ENCODE peak calls at places on chromosomes 6 and 20, in five cellular contexts. One of them, this sample, is unnamed.
A peak's percentile ranks its signal among the peaks of the same experiment; 100 is the strongest.

GRCh38 chr6:90025418-90026089 is 131.3 kb downstream of the GJA10 start:
- DNase-seq in naive thymus-derived CD4-positive, alpha-beta T cell: no peak
- DNase-seq in lower lobe of right lung: no peak
- DNase-seq in body of pancreas: peak; percentile 6
- DNase-seq in heart right ventricle: no peak
- DNase-seq in this sample: no peak

GRCh38 chr6:71332012-71332411 is 43.4 kb downstream of the OGFRL1 start:
- DNase-seq in lower lobe of right lung: no peak
- DNase-seq in body of pancreas: no peak
- DNase-seq in heart right ventricle: no peak
- DNase-seq in naive thymus-derived CD4-positive, alpha-beta T cell: no peak
- DNase-seq in this sample: no peak

GRCh38 chr6:14875678-14876063 is 370.2 kb upstream of the JARID2 start:
- DNase-seq in lower lobe of right lung: no peak
- DNase-seq in naive thymus-derived CD4-positive, alpha-beta T cell: no peak
- DNase-seq in heart right ventricle: no peak
- DNase-seq in body of pancreas: no peak
- DNase-seq in this sample: no peak

GRCh38 chr6:332671-333070 is 40.4 kb downstream of the DUSP22 start:
- DNase-seq in body of pancreas: no peak
- DNase-seq in heart right ventricle: no peak
- DNase-seq in lower lobe of right lung: no peak
- DNase-seq in naive thymus-derived CD4-positive, alpha-beta T cell: no peak
- DNase-seq in this sample: no peak

GRCh38 chr6:44298055-44298803 is 14.9 kb downstream of the AARS2 start:
- DNase-seq in heart right ventricle: no peak
- DNase-seq in body of pancreas: no peak
- DNase-seq in naive thymus-derived CD4-positive, alpha-beta T cell: no peak
- DNase-seq in lower lobe of right lung: no peak
- DNase-seq in this sample: no peak

GRCh38 chr6:21665436-21666199 is 72.1 kb downstream of the SOX4 start:
- DNase-seq in heart right ventricle: peak; percentile 9
- DNase-seq in naive thymus-derived CD4-positive, alpha-beta T cell: no peak
- DNase-seq in body of pancreas: no peak
- DNase-seq in lower lobe of right lung: no peak
- DNase-seq in this sample: no peak

GRCh38 chr20:35020108-35021031 is 64.7 kb downstream of the MYH7B start:
- DNase-seq in lower lobe of right lung: no peak
- DNase-seq in naive thymus-derived CD4-positive, alpha-beta T cell: no peak
- DNase-seq in heart right ventricle: no peak
- DNase-seq in body of pancreas: peak; percentile 49
- DNase-seq in this sample: no peak

GRCh38 chr6:151639750-151640149 is 145.9 kb downstream of the CCDC170 start:
- DNase-seq in lower lobe of right lung: no peak
- DNase-seq in naive thymus-derived CD4-positive, alpha-beta T cell: no peak
- DNase-seq in heart right ventricle: no peak
- DNase-seq in body of pancreas: no peak
- DNase-seq in this sample: no peak

GRCh38 chr20:1888796-1889463 is 6.3 kb upstream of the SIRPA start:
- DNase-seq in heart right ventricle: no peak
- DNase-seq in body of pancreas: peak; percentile 43
- DNase-seq in naive thymus-derived CD4-positive, alpha-beta T cell: no peak
- DNase-seq in lower lobe of right lung: peak; percentile 67
- DNase-seq in this sample: no peak

GRCh38 chr6:42334870-42335269 is 116.9 kb downstream of the TRERF1 start:
- DNase-seq in heart right ventricle: no peak
- DNase-seq in body of pancreas: no peak
- DNase-seq in lower lobe of right lung: no peak
- DNase-seq in naive thymus-derived CD4-positive, alpha-beta T cell: no peak
- DNase-seq in this sample: no peak

GRCh38 chr6:99614430-99615161 is 8.0 kb downstream of the PRDM13 start:
- DNase-seq in naive thymus-derived CD4-positive, alpha-beta T cell: no peak
- DNase-seq in lower lobe of right lung: peak; percentile 51
- DNase-seq in heart right ventricle: no peak
- DNase-seq in body of pancreas: no peak
- DNase-seq in this sample: no peak
- H3K4me3 ChIP-seq in naive thymus-derived CD4-positive, alpha-beta T cell: peak overlapping the region; percentile 42
- H3K4me3 ChIP-seq in lower lobe of right lung: peak overlapping the region; percentile 54
- H3K4me3 ChIP-seq in heart right ventricle: peak overlapping the region; percentile 43
- H3K4me3 ChIP-seq in body of pancreas: peak overlapping the region; percentile 8
- H3K4me3 ChIP-seq in this sample: no peak overlapping the region

GRCh38 chr6:20417819-20418218 is 16.1 kb downstream of the E2F3 start:
- DNase-seq in lower lobe of right lung: no peak
- DNase-seq in body of pancreas: no peak
- DNase-seq in naive thymus-derived CD4-positive, alpha-beta T cell: no peak
- DNase-seq in heart right ventricle: no peak
- DNase-seq in this sample: peak; percentile 33

GRCh38 chr6:20416567-20417345 is 15.1 kb downstream of the E2F3 start:
- DNase-seq in lower lobe of right lung: no peak
- DNase-seq in heart right ventricle: no peak
- DNase-seq in naive thymus-derived CD4-positive, alpha-beta T cell: no peak
- DNase-seq in body of pancreas: no peak
- DNase-seq in this sample: no peak

GRCh38 chr6:20414711-20415110 is 13.0 kb downstream of the E2F3 start:
- DNase-seq in body of pancreas: no peak
- DNase-seq in heart right ventricle: no peak
- DNase-seq in lower lobe of right lung: no peak
- DNase-seq in naive thymus-derived CD4-positive, alpha-beta T cell: no peak
- DNase-seq in this sample: no peak

GRCh38 chr6:20415304-20416062 is 13.8 kb downstream of the E2F3 start:
- DNase-seq in heart right ventricle: no peak
- DNase-seq in body of pancreas: no peak
- DNase-seq in naive thymus-derived CD4-positive, alpha-beta T cell: no peak
- DNase-seq in lower lobe of right lung: no peak
- DNase-seq in this sample: no peak

DNA sequence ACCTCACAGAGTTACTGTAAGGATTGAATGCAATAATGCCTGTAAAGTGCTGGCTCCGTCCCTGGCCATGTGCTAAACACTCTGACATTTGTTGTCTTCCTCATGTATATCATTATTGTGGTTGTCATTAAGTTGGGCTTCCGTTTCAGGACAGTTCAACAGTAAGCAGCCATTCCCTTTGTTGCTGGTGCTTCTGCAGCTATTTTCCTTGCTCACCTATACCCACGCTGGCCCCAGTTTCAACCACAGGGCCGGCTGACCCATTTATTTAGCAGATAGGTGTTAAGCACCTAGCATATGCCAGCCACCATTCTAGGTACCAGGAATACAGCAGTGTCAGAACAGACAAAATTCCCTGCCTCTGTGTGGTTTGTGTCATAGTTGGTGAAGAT is 14.4 kb downstream of the E2F3 start:
- DNase-seq in naive thymus-derived CD4-positive, alpha-beta T cell: no peak
- DNase-seq in body of pancreas: no peak
- DNase-seq in heart right ventricle: no peak
- DNase-seq in lower lobe of right lung: no peak
- DNase-seq in this sample: no peak
- H3K4me1 ChIP-seq in naive thymus-derived CD4-positive, alpha-beta T cell: peaks cover 34% of the 10 kb centered on the region
- H3K4me1 ChIP-seq in body of pancreas: no peaks in the 10 kb centered on the region
- H3K4me1 ChIP-seq in heart right ventricle: no peaks in the 10 kb centered on the region
- H3K4me1 ChIP-seq in lower lobe of right lung: peaks cover 7% of the 10 kb centered on the region
- H3K4me1 ChIP-seq in this sample: peaks cover 47% of the 10 kb centered on the region

GRCh38 chr20:53927990-53928389 is 142.4 kb downstream of the BCAS1 start:
- DNase-seq in heart right ventricle: no peak
- DNase-seq in body of pancreas: no peak
- DNase-seq in lower lobe of right lung: no peak
- DNase-seq in naive thymus-derived CD4-positive, alpha-beta T cell: no peak
- DNase-seq in this sample: no peak

GRCh38 chr20:53931597-53931996 is 138.8 kb downstream of the BCAS1 start:
- DNase-seq in body of pancreas: no peak
- DNase-seq in naive thymus-derived CD4-positive, alpha-beta T cell: no peak
- DNase-seq in lower lobe of right lung: no peak
- DNase-seq in heart right ventricle: no peak
- DNase-seq in this sample: no peak

GRCh38 chr20:53929974-53930650 is 140.3 kb downstream of the BCAS1 start:
- DNase-seq in lower lobe of right lung: no peak
- DNase-seq in body of pancreas: no peak
- DNase-seq in naive thymus-derived CD4-positive, alpha-beta T cell: no peak
- DNase-seq in heart right ventricle: no peak
- DNase-seq in this sample: no peak

GRCh38 chr20:53930651-53931504 is 139.5 kb downstream of the BCAS1 start:
- DNase-seq in body of pancreas: no peak
- DNase-seq in heart right ventricle: no peak
- DNase-seq in lower lobe of right lung: no peak
- DNase-seq in naive thymus-derived CD4-positive, alpha-beta T cell: no peak
- DNase-seq in this sample: no peak

GRCh38 chr20:53929399-53929798 is 141.0 kb downstream of the BCAS1 start:
- DNase-seq in lower lobe of right lung: no peak
- DNase-seq in naive thymus-derived CD4-positive, alpha-beta T cell: no peak
- DNase-seq in heart right ventricle: no peak
- DNase-seq in body of pancreas: no peak
- DNase-seq in this sample: no peak
- H3K27ac ChIP-seq in lower lobe of right lung: no peak overlapping the region
- H3K27ac ChIP-seq in naive thymus-derived CD4-positive, alpha-beta T cell: no peak overlapping the region
- H3K27ac ChIP-seq in heart right ventricle: no peak overlapping the region
- H3K27ac ChIP-seq in body of pancreas: no peak overlapping the region
- H3K27ac ChIP-seq in this sample: no peak overlapping the region

GRCh38 chr6:9140181-9140580 is 704.8 kb upstream of the SLC35B3 start:
- DNase-seq in lower lobe of right lung: peak; percentile 44
- DNase-seq in heart right ventricle: no peak
- DNase-seq in naive thymus-derived CD4-positive, alpha-beta T cell: no peak
- DNase-seq in body of pancreas: peak; percentile 84
- DNase-seq in this sample: no peak
- H3K4me3 ChIP-seq in lower lobe of right lung: no peak overlapping the region
- H3K4me3 ChIP-seq in heart right ventricle: no peak overlapping the region
- H3K4me3 ChIP-seq in naive thymus-derived CD4-positive, alpha-beta T cell: no peak overlapping the region
- H3K4me3 ChIP-seq in body of pancreas: no peak overlapping the region
- H3K4me3 ChIP-seq in this sample: no peak overlapping the region

GRCh38 chr20:47354710-47355488 is 1.6 kb downstream of the ZMYND8 start:
- DNase-seq in lower lobe of right lung: no peak
- DNase-seq in body of pancreas: no peak
- DNase-seq in heart right ventricle: no peak
- DNase-seq in naive thymus-derived CD4-positive, alpha-beta T cell: no peak
- DNase-seq in this sample: no peak

GRCh38 chr20:47356220-47356525 is 326 bp downstream of the ZMYND8 start:
- DNase-seq in lower lobe of right lung: no peak
- DNase-seq in body of pancreas: no peak
- DNase-seq in heart right ventricle: no peak
- DNase-seq in naive thymus-derived CD4-positive, alpha-beta T cell: no peak
- DNase-seq in this sample: no peak

GRCh38 chr20:47356526-47357295 is at the start of gene ZMYND8:
- DNase-seq in heart right ventricle: peak; percentile 89
- DNase-seq in naive thymus-derived CD4-positive, alpha-beta T cell: peak; percentile 96
- DNase-seq in lower lobe of right lung: peak; percentile 87
- DNase-seq in body of pancreas: peak; percentile 90
- DNase-seq in this sample: peak; percentile 97

GRCh38 chr20:47354388-47354709 is 2.1 kb downstream of the ZMYND8 start:
- DNase-seq in body of pancreas: no peak
- DNase-seq in naive thymus-derived CD4-positive, alpha-beta T cell: no peak
- DNase-seq in heart right ventricle: no peak
- DNase-seq in lower lobe of right lung: no peak
- DNase-seq in this sample: no peak

GRCh38 chr20:47355489-47356219 is 845 bp downstream of the ZMYND8 start:
- DNase-seq in heart right ventricle: no peak
- DNase-seq in naive thymus-derived CD4-positive, alpha-beta T cell: no peak
- DNase-seq in lower lobe of right lung: peak; percentile 13
- DNase-seq in body of pancreas: no peak
- DNase-seq in this sample: peak; percentile 52
- H3K4me1 ChIP-seq in heart right ventricle: peaks cover 100% of the 10 kb centered on the region
- H3K4me1 ChIP-seq in naive thymus-derived CD4-positive, alpha-beta T cell: peaks cover 56% of the 10 kb centered on the region
- H3K4me1 ChIP-seq in lower lobe of right lung: peaks cover 100% of the 10 kb centered on the region
- H3K4me1 ChIP-seq in body of pancreas: peaks cover 99% of the 10 kb centered on the region
- H3K4me1 ChIP-seq in this sample: peaks cover 71% of the 10 kb centered on the region

DNA sequence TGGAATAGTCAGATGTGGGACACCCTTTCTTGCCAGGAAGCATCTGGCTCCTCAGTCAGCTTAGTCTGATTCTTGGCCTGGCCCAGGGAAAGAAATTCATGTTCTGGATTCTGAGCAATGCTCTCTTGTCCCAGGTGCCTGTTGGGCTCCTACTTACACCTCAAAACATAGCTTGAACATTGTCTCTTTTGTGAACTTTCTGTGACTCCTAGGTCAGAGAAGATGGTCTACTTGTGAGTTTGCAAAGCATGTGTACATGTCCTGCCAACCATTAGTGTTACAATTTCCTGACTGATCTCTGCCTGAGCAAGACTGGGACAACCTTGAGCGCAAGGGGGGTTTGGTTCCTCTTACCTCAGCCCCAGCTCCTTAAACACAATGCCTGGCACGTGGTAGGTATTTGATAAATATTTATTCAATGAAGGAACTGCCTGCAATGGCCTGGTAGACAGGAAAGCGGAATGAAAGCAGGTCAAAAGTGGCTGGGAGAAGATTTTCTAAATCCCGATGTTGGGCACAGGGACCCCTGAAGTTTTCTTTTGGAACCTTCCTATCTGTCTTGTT is 23.9 kb upstream of the POU5F1 start:
- DNase-seq in lower lobe of right lung: no peak
- DNase-seq in heart right ventricle: no peak
- DNase-seq in body of pancreas: no peak
- DNase-seq in naive thymus-derived CD4-positive, alpha-beta T cell: no peak
- DNase-seq in this sample: no peak
- H3K27ac ChIP-seq in lower lobe of right lung: peak overlapping the region; percentile 41
- H3K27ac ChIP-seq in heart right ventricle: no peak overlapping the region
- H3K27ac ChIP-seq in body of pancreas: no peak overlapping the region
- H3K27ac ChIP-seq in naive thymus-derived CD4-positive, alpha-beta T cell: no peak overlapping the region
- H3K27ac ChIP-seq in this sample: no peak overlapping the region

GRCh38 chr6:110039364-110039995 is 61.4 kb downstream of the GPR6 start:
- DNase-seq in heart right ventricle: peak; percentile 82
- DNase-seq in naive thymus-derived CD4-positive, alpha-beta T cell: peak; percentile 66
- DNase-seq in body of pancreas: peak; percentile 89
- DNase-seq in lower lobe of right lung: peak; percentile 88
- DNase-seq in this sample: peak; percentile 91
- H3K4me3 ChIP-seq in heart right ventricle: peak overlapping the region; percentile 27
- H3K4me3 ChIP-seq in naive thymus-derived CD4-positive, alpha-beta T cell: peak overlapping the region; percentile 54
- H3K4me3 ChIP-seq in body of pancreas: no peak overlapping the region
- H3K4me3 ChIP-seq in lower lobe of right lung: peak overlapping the region; percentile 43
- H3K4me3 ChIP-seq in this sample: peak overlapping the region; percentile 75

GRCh38 chr20:3430376-3431069 is 23.1 kb upstream of the DNAAF9 start:
- DNase-seq in body of pancreas: peak; percentile 33
- DNase-seq in naive thymus-derived CD4-positive, alpha-beta T cell: no peak
- DNase-seq in heart right ventricle: no peak
- DNase-seq in lower lobe of right lung: no peak
- DNase-seq in this sample: no peak

GRCh38 chr20:3431109-3431508 is 23.6 kb upstream of the DNAAF9 start:
- DNase-seq in lower lobe of right lung: no peak
- DNase-seq in body of pancreas: no peak
- DNase-seq in heart right ventricle: no peak
- DNase-seq in naive thymus-derived CD4-positive, alpha-beta T cell: no peak
- DNase-seq in this sample: no peak

GRCh38 chr20:3434232-3434631 is 26.8 kb upstream of the DNAAF9 start:
- DNase-seq in naive thymus-derived CD4-positive, alpha-beta T cell: no peak
- DNase-seq in lower lobe of right lung: no peak
- DNase-seq in heart right ventricle: no peak
- DNase-seq in body of pancreas: no peak
- DNase-seq in this sample: no peak

GRCh38 chr20:3433720-3434119 is 26.3 kb upstream of the DNAAF9 start:
- DNase-seq in body of pancreas: no peak
- DNase-seq in heart right ventricle: no peak
- DNase-seq in naive thymus-derived CD4-positive, alpha-beta T cell: no peak
- DNase-seq in lower lobe of right lung: no peak
- DNase-seq in this sample: no peak

DNA sequence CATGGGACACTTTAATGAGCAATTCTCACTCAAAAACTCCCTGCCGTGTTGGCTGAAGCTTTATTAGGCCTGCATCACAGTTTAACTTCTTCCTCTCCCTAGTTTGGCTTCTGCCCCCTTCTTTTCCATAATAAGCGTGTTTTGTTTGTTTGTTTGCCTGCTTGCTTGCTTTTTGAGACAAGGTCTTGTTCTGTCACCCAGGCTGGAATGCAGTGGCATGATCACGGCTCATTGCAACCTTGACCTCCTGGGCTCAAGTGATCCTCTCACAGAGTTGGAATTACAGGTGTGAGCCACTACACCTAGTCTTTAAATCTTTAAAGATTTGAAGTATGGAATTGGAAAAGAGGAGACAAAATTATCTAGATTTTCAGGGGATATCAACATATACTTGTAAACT is 25.4 kb upstream of the DNAAF9 start:
- DNase-seq in body of pancreas: no peak
- DNase-seq in heart right ventricle: no peak
- DNase-seq in naive thymus-derived CD4-positive, alpha-beta T cell: no peak
- DNase-seq in lower lobe of right lung: no peak
- DNase-seq in this sample: no peak
- H3K4me1 ChIP-seq in body of pancreas: no peaks in the 10 kb centered on the region
- H3K4me1 ChIP-seq in heart right ventricle: peaks cover 6% of the 10 kb centered on the region
- H3K4me1 ChIP-seq in naive thymus-derived CD4-positive, alpha-beta T cell: no peaks in the 10 kb centered on the region
- H3K4me1 ChIP-seq in lower lobe of right lung: no peaks in the 10 kb centered on the region
- H3K4me1 ChIP-seq in this sample: no peaks in the 10 kb centered on the region